ENCODE peak calls at places on chromosomes 13 and 19, in four cellular contexts. Z is fibroblast of lung, B is stomach, S is HepG2. N is an unnamed sample.

GRCh38 chr13:73625562-73626339 is 508.5 kb downstream of the KLF12 start:
- DNase-seq in Z (no peak), B (no peak), S (no peak), N (no peak)

GRCh38 chr13:89678722-89679121 is 1668.8 kb upstream of the MIR17HG start:
- DNase-seq in Z (no peak), B (no peak), S (no peak), N (no peak)

GRCh38 chr13:51781246-51782022 is 22.5 kb downstream of the DHRS12 start:
- DNase-seq in Z (no peak), B (peak; percentile 61), S (no peak), N (no peak)

GRCh38 chr19:40191836-40192646 is 815 bp downstream of the MAP3K10 start:
- DNase-seq in Z (peak; percentile 21), B (no peak), S (no peak), N (no peak)

GRCh38 chr19:19532806-19533701 is 4.3 kb downstream of the YJEFN3 start:
- DNase-seq in Z (no peak), B (no peak), S (no peak), N (no peak)

GRCh38 chr13:35832551-35832950 is 298.6 kb downstream of the DCLK1 start:
- DNase-seq in Z (no peak), B (no peak), S (no peak), N (no peak)

GRCh38 chr13:22665531-22665930 is 515.2 kb upstream of the SGCG start:
- DNase-seq in Z (no peak), B (no peak), S (no peak), N (no peak)

GRCh38 chr13:104086759-104087158 is 1020.5 kb upstream of the SLC10A2 start:
- DNase-seq in Z (peak; percentile 44), B (no peak), S (no peak), N (no peak)

GRCh38 chr13:109989686-109990085 is 203.3 kb upstream of the IRS2 start:
- DNase-seq in Z (peak; percentile 55), B (no peak), S (no peak), N (no peak)

GRCh38 chr19:49506575-49507105 is 5.8 kb upstream of the FCGRT start:
- DNase-seq in Z (no peak), B (peak; percentile 76), S (peak; percentile 71), N (peak; percentile 84)

GRCh38 chr19:47176627-47177090 is 46.0 kb downstream of the SAE1 start:
- DNase-seq in Z (peak; percentile 83), B (no peak), S (no peak), N (no peak)

GRCh38 chr13:33111414-33112110 is 95.3 kb downstream of the KL start:
- DNase-seq in Z (peak; percentile 52), B (no peak), S (peak; percentile 82), N (no peak)

GRCh38 chr19:29823581-29824330 is 12.0 kb downstream of the CCNE1 start:
- DNase-seq in Z (no peak), B (no peak), S (no peak), N (no peak)

GRCh38 chr13:66036024-66036614 is 1194.0 kb downstream of the PCDH9 start:
- DNase-seq in Z (no peak), B (no peak), S (no peak), N (no peak)

DNA sequence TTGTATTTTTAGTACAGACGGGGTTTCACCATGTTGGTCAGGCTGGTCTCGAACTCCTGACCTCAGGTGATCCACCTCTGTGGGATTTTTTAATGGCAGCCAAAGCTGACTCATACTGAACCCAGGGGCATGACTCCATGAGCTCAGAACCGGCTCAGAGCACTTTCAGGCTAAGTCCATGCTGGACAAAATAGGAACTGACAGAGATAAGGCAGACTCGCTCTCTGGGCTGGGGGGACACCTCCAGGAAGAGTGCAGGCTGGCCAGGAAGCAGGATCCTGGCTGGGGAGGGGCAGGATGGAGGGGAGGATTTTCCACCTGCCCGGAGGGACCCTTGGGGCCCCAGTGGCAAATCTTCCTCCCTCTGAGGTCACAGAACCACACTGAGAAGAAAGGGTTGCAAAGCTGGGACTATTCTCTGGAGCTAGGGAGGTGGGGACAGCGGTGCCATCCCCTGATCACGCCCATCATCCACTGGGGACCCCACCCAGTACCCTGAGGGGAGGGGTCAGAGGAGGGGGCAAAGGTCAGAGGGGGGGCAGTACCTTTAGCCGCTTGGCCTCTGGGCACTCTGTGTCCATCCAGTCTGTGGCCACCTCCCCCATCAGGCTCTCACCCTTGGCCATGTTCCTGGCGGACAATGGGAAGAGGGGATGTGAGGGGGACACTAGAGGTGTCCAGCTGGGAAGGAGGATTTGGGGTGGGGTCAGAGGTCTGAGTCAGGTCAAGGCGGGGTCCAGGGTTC is 31.1 kb downstream of the NOTCH3 start:
- DNase-seq in Z (no peak), B (no peak), S (no peak), N (no peak)
- H3K36me3 ChIP-seq in Z (peaks cover 8% of the 10 kb centered on the region), B (peaks cover 17% of the 10 kb centered on the region), S (no peaks in the 10 kb centered on the region), N (peaks cover 12% of the 10 kb centered on the region)

DNA sequence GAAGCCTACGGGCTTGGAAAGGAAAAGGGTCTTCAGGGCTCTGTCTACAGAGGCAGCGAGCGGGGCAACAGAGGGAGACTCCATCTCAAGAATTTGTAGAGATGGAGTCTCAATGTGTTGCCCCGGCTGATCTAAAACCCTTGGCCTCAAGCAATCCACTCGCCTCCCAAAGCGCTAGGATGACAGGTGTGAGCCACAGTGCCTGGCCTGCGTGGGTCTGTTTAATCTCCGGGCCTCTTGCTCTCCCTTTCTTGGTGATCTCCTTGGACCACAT is 8.1 kb downstream of the RPS9 start:
- DNase-seq in Z (peak; percentile 23), B (no peak), S (no peak), N (no peak)
- H3K4me1 ChIP-seq in Z (peaks cover 26% of the 10 kb centered on the region), B (peaks cover 77% of the 10 kb centered on the region), S (peaks cover 81% of the 10 kb centered on the region), N (peaks cover 76% of the 10 kb centered on the region)

GRCh38 chr13:112875627-112876026 is 93.4 kb upstream of the MCF2L start:
- DNase-seq in Z (no peak), B (no peak), S (no peak), N (peak; percentile 32)

GRCh38 chr13:112873851-112874750 is 94.9 kb upstream of the MCF2L start:
- DNase-seq in Z (peak; percentile 64), B (peak; percentile 86), S (peak; percentile 67), N (peak; percentile 82)

GRCh38 chr13:112877066-112877465 is 91.9 kb upstream of the MCF2L start:
- DNase-seq in Z (no peak), B (no peak), S (no peak), N (no peak)

GRCh38 chr13:112876305-112877000 is 92.6 kb upstream of the MCF2L start:
- DNase-seq in Z (no peak), B (no peak), S (no peak), N (no peak)

DNA sequence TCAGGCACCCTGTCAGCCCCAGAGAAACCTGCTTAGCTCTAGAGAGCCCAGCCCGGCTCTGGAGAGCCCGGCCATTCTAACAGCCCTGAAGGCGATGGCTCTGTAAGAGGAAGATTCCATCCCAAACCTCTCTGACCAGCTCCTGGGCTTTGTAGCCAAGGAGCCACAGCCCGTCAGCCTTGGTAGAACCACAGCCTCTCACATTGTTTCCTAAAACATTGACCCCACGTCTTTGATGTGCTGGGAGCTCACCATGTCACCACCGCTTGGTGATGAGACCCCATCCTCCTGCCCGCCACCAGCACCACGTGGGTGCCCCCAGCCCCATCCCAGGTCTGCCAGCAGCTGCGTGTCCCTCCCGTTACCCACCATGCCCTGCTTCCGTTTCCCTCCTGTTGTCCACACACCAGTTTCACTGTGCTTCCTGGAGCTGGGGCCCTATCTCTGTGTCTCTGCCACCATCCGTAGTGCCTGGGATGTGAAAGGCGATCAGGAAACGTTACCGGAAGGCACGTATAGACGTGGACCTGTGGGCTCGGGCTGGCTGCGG is 94.2 kb upstream of the MCF2L start:
- DNase-seq in Z (no peak), B (no peak), S (no peak), N (no peak)
- TF ChIP-seq CTCF in Z (no peak), B (no peak), S (no peak), N (no peak)

GRCh38 chr19:1901940-1902404 is 3.2 kb upstream of the ADAT3 start:
- DNase-seq in Z (peak; percentile 9), B (peak; percentile 32), S (peak; percentile 76), N (no peak)
- H3K36me3 ChIP-seq in Z (no peaks in the 10 kb centered on the region), B (no peaks in the 10 kb centered on the region), S (no peaks in the 10 kb centered on the region), N (no peaks in the 10 kb centered on the region)

DNA sequence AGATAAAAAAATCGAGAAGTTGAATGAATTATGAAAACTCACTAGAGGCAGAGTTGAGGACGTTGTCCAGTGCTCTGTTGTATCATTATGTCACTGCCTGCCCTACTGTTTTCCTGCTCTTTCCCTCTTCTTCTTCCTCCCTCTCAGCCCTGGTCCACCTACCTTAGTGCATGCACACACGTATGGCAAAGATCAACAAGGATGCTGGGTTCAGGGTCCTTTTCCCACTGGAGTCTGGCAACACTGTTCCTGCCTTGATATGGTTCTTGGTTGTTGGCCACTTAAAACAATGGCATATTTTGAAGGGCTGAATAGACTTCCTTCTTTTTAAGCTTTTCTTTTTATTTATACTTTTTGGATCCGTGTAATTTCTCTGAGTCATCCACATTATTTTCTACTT is 74.5 kb downstream of the LRCH1 start:
- DNase-seq in Z (no peak), B (no peak), S (no peak), N (no peak)
- H3K4me1 ChIP-seq in Z (peaks cover 6% of the 10 kb centered on the region), B (peaks cover 89% of the 10 kb centered on the region), S (peaks cover 38% of the 10 kb centered on the region), N (peaks cover 52% of the 10 kb centered on the region)

GRCh38 chr13:99352351-99353271 is 45.4 kb upstream of the GPR183 start:
- DNase-seq in Z (no peak), B (no peak), S (no peak), N (no peak)
- TF ChIP-seq CTCF in Z (no peak), B (no peak), S (no peak), N (no peak)

GRCh38 chr19:4679416-4679815 is 9.3 kb upstream of the MYDGF start:
- DNase-seq in Z (no peak), B (no peak), S (no peak), N (no peak)
- H3K36me3 ChIP-seq in Z (peaks cover 20% of the 10 kb centered on the region), B (peaks cover 96% of the 10 kb centered on the region), S (peaks cover 18% of the 10 kb centered on the region), N (no peaks in the 10 kb centered on the region)

DNA sequence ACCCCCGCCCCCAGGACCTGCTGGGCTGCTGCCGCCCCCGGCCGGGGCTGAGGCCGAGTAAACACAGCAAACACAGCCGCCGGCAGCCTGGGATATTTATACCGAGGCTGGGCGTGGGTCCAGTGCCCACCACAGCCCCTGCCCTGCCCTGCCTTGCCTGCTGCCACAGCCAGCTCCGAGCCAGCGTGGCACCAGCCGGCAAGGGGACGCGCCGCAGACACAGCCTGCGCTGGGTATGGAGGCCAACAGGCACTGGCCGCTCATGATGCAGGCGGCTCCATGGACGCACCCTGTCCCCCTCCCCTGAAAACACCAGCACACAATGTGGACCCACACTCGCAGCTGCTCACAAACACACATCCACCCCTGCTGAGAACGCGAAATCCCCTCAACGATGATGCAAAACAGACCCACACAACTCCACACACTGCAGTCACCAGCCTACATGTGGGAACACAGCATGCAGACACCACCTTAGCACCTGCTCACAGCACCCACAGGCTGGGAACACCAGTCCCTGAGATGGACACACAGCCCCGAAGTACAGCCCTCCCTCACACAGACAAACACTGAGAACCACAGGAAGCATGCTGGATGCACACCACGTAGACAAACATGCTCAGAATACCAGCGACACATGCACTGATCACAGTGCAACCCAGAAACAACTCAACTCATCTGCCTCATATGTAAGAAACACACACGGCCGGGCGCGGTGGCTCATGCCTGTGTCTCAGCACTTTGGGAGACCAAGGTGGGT is 16.2 kb downstream of the CCDC97 start:
- DNase-seq in Z (peak; percentile 40), B (no peak), S (peak; percentile 56), N (no peak)
- H3K4me1 ChIP-seq in Z (peaks cover 62% of the 10 kb centered on the region), B (peaks cover 98% of the 10 kb centered on the region), S (peaks cover 63% of the 10 kb centered on the region), N (peaks cover 43% of the 10 kb centered on the region)